ENCODE peak calls at places on chromosomes 16 and 17, in eight cellular contexts. N is heart left ventricle, E is testis, Q is A549, K is GM12891, O is NB4, G is GM12892, P is Peyer's patch. Z is an unnamed sample.

GRCh38 chr17:39236383-39236927 is 10.7 kb upstream of the STAC2 start:
- DNase-seq in N (no peak), E (no peak), Q (no peak), K (no peak), O (no peak), G (no peak), P (no peak), Z (no peak)

GRCh38 chr17:47204722-47205418 is 4.3 kb upstream of the MYL4 start:
- DNase-seq in N (peak), E (no peak), Q (no peak), K (no peak), O (peak), G (no peak), P (no peak), Z (no peak)

GRCh38 chr16:59552164-59552563 is 818.0 kb upstream of the GOT2 start:
- DNase-seq in N (no peak), E (no peak), Q (peak), K (no peak), O (no peak), G (no peak), P (no peak), Z (no peak)

GRCh38 chr16:12612598-12613101 is 191.0 kb downstream of the CPPED1 start:
- DNase-seq in N (no peak), E (no peak), Q (peak), K (no peak), O (no peak), G (no peak), P (peak), Z (no peak)

GRCh38 chr17:57630736-57631135 is 114.4 kb downstream of the CCDC182 start:
- DNase-seq in N (no peak), E (no peak), Q (no peak), K (no peak), O (no peak), G (no peak), P (no peak), Z (no peak)

GRCh38 chr16:4260360-4260759 is 12.5 kb downstream of the TFAP4 start:
- DNase-seq in N (no peak), E (no peak), Q (no peak), K (no peak), O (no peak), G (no peak), P (peak), Z (peak)

GRCh38 chr16:81035975-81036750 is 521 bp downstream of the ATMIN start:
- DNase-seq in N (peak), E (peak), Q (peak), K (peak), O (peak), G (peak), P (peak), Z (peak)

GRCh38 chr17:12789075-12789975 is at the start of gene ARHGAP44:
- DNase-seq in N (peak), E (peak), Q (peak), K (peak), O (no peak), G (peak), P (peak), Z (peak)

GRCh38 chr16:57603110-57604024 is 25.1 kb upstream of the ADGRG1 start:
- DNase-seq in N (peak), E (no peak), Q (no peak), K (no peak), O (no peak), G (no peak), P (peak), Z (no peak)

GRCh38 chr17:28053044-28053670 is 10.7 kb downstream of the NLK start:
- DNase-seq in N (no peak), E (no peak), Q (no peak), K (no peak), O (no peak), G (no peak), P (no peak), Z (no peak)

GRCh38 chr16:58329147-58329546 is 34.3 kb upstream of the PRSS54 start:
- DNase-seq in N (no peak), E (no peak), Q (no peak), K (no peak), O (peak), G (no peak), P (no peak), Z (no peak)

GRCh38 chr17:8125196-8125946 is 1.5 kb upstream of the HES7 start:
- DNase-seq in N (peak), E (peak), Q (peak), K (no peak), O (peak), G (no peak), P (peak), Z (peak)

GRCh38 chr17:17456251-17456650 is 20.5 kb upstream of the MED9 start:
- DNase-seq in N (no peak), E (no peak), Q (no peak), K (no peak), O (no peak), G (no peak), P (no peak), Z (no peak)

GRCh38 chr17:40850287-40850972 is 16.6 kb downstream of the KRT12 start:
- DNase-seq in N (no peak), E (no peak), Q (peak), K (no peak), O (no peak), G (no peak), P (no peak), Z (no peak)

GRCh38 chr16:87877942-87878507 is 8.7 kb upstream of the SLC7A5 start:
- DNase-seq in N (no peak), E (no peak), Q (no peak), K (no peak), O (no peak), G (no peak), P (no peak), Z (no peak)

GRCh38 chr17:28996554-28997096 is 9.2 kb downstream of the SEZ6 start:
- DNase-seq in N (no peak), E (no peak), Q (no peak), K (no peak), O (no peak), G (no peak), P (no peak), Z (no peak)

GRCh38 chr16:68284847-68285246 is 20.5 kb downstream of the SLC7A6 start:
- DNase-seq in N (no peak), E (no peak), Q (no peak), K (no peak), O (peak), G (no peak), P (peak), Z (no peak)

GRCh38 chr17:81568416-81568815 is 16.3 kb upstream of the FAAP100 start:
- DNase-seq in N (no peak), E (no peak), Q (no peak), K (no peak), O (no peak), G (no peak), P (no peak), Z (no peak)

GRCh38 chr17:81564778-81565177 is 12.6 kb upstream of the FAAP100 start:
- DNase-seq in N (no peak), E (no peak), Q (no peak), K (no peak), O (peak), G (no peak), P (no peak), Z (no peak)

GRCh38 chr17:81565231-81565630 is 13.1 kb upstream of the FAAP100 start:
- DNase-seq in N (no peak), E (no peak), Q (no peak), K (no peak), O (no peak), G (no peak), P (no peak), Z (no peak)

GRCh38 chr17:81567191-81567590 is 15.0 kb upstream of the FAAP100 start:
- DNase-seq in N (no peak), E (no peak), Q (no peak), K (no peak), O (no peak), G (no peak), P (no peak), Z (no peak)

DNA sequence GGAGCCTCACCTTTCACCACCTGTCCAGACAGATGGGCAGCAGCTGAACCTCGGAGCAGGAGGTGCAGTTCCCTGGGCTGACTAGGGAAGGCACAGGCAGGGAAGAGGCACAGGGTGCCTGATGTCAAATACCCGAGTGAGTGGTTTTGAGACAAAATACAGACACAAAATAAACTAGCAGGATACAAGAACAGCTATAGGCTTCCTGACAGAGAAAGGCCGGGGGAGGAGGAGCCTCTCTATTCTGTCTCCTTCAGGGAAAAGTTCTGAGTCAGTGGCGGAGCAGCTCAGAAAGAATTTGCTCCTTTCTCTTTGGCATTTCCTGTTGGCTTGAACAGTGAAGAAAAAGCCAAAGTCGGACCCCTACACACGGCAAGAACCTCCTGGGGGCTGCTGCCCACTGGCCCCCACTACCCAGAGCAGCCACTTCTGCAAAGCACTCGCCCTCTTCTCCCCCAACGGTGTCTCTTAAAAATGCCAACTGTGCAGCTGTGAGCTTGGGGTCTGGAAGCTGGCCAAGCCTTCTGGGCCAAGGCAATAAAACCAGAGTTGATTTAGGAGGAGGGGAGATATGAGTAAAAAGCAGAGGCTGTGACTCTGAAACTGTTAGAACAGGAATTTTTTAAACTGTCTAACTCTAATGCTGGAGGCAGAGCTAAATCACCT is 14.4 kb upstream of the FAAP100 start:
- DNase-seq in N (peak), E (peak), Q (peak), K (no peak), O (peak), G (no peak), P (peak), Z (peak)
- TF ChIP-seq POLR2A in N (no peak), E (no peak), Q (no peak), K (no peak), O (no peak), G (no peak), P (no peak), Z (peak)

DNA sequence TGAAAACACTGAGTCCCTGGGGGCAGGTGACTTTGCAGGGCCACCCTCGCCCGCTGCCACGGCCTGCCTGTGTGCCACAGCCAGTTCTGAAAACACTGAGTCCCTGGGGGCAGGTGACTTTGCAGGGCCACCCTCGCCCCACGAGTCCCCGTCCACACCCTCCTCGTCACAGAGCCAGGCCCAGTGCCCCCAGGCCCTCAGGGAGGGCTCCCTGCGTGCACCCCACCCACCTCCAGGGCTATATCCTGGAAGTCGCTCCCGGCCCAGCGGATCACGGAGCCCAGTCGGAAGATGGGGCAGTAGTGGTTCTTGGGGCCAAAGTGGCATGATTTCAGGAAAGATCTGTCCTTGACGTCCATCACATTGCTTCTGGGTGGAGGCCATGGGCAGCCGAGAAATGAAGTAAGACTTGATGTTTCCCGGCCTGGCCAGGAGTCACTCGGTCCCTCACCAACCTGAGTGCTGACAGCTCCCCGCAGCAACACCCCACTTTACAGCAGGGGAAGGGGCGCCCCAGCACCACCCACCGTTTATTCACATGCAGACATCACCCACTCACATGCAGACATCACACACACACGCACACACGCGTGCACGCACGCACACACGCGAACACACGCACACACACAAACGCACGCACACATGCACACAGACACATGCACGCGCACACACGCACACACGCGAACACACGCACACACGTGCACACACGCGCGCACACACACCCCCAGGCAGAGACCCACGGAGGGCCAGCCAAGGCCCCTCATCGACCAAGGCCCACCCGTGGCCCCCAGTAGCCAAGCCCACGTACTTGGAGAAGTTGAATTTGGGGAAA is 6.5 kb downstream of the P2RX5 start:
- DNase-seq in N (no peak), E (no peak), Q (no peak), K (no peak), O (no peak), G (no peak), P (no peak), Z (no peak)
- TF ChIP-seq POLR2A in N (no peak), E (no peak), Q (no peak), K (no peak), O (no peak), G (no peak), P (no peak), Z (no peak)

DNA sequence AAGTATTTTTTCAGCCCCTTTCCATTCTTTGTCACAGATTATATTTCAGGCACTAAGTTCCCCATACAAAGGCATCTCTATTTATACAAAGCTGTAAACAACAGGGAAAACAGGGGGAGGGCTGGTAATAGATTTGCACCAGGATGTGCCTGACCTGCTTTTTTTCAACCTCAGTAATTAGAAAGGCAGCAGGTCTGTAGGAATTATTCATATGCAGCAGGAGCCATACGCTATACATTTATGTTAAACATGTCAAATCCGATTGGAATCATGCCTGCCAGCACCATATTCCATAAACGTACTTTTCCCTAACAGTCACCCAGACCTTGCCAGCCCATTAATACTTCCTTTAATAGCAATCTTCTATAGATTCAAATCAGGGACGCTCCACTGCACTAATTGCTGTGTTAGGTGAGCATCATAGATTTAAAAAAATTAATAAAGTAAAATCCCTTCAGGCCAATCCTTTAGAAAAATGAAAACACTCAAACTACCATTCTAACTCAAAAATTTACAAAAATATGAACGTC is 223.9 kb downstream of the ZFHX3 start:
- DNase-seq in N (no peak), E (no peak), Q (no peak), K (no peak), O (no peak), G (no peak), P (no peak), Z (no peak)
- TF ChIP-seq POLR2A in N (no peak), E (no peak), Q (no peak), K (no peak), O (no peak), G (no peak), P (no peak), Z (no peak)

DNA sequence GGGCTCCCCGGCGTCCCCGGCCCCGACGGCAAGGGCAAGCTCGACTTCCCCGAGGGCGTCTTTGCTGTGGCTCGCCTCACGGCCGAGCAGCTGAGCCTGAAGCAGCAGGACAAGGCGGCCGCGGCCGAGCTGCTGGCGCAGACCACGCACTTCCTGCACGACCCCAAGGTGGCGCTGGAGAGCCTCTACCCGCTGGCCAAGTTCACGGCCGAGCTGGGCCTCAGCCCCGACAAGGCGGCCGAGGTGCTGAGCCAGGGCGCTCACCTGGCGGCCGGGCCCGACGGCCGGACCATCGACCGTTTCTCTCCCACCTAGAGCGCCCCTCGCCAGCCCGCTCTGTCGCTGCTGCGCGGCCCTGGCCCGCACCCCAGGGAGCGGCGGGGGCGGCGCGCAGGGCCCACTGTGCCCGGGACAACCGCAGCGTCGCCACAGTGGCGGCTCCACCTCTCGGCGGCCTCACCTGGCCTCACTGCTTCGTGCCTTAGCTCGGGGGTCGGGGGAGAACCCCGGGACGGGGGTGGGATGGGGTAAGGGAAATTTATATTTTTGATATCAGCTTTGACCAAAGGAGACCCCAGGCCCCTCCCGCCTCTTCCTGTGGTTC is 3.7 kb downstream of the HIC1 start:
- DNase-seq in N (peak), E (peak), Q (peak), K (peak), O (peak), G (peak), P (peak), Z (peak)
- TF ChIP-seq POLR2A in N (no peak), E (no peak), Q (no peak), K (peak), O (no peak), G (peak), P (no peak), Z (no peak)

DNA sequence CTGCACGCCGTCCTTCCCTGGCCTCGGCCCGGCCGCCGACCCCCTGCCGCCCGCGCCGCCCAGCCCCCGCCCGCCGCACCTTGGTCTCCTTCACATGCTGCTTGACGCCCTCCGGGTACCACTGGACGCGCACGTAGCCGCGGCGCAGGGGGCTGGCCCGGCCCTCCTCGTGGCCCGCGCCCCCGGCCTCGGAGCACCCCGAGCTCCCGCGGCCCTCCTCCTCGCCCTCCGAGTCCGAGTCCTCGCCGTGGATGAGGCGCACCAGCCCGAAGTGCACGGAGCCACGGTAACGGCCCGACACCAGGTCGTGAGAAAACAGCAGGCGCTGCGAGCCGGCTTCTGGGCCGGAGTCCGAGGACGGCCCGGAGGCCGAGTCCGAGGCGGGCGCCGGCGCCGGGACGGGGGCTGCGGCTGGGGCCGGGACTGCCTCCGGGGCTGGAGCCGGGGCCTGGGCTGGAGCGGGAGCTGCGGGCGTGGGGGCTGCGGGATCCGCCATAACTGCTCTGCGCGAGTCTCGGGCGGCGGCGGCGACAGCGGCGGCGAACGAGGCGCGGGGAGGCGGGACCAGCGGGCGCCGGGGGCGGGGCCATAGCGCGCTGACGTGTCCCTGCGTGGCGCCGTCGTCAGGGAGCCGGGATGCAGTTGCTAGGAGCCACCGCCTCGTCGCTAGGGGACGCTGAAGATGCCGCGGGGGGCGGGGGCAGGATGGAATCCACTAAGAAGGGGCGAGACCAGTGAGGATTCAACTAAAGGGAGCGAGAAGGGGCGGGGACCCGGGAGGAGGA is at the start of gene UBE2O:
- DNase-seq in N (peak), E (peak), Q (peak), K (peak), O (peak), G (peak), P (peak), Z (peak)
- TF ChIP-seq POLR2A in N (no peak), E (no peak), Q (peak), K (no peak), O (peak), G (peak), P (peak), Z (peak)

Z was measured in body of pancreas.